ENCODE peak calls at places on chromosomes 3 and 15, in four cellular contexts. C is stimulated activated CD4-positive, alpha-beta T cell treated with anti-CD3 and anti-CD28 coated beads, TNF-alpha, amount 100 ng/mL, for 1 hour; U is Panc1; A is cardiac fibroblast. N is an unnamed sample.

GRCh38 chr3:7929319-7929889 is 572.2 kb upstream of the LMCD1 start:
- DNase-seq in C (no peak), U (no peak), A (no peak), N (no peak)

GRCh38 chr3:49869525-49870126 is at the start of gene CAMKV:
- DNase-seq in U (no peak), A (no peak), C (no peak), N (no peak)

GRCh38 chr15:67744331-67745058 is 80.8 kb upstream of the SKOR1 start:
- DNase-seq in A (peak), U (no peak), C (no peak), N (no peak)

GRCh38 chr3:46852329-46852720 is 10.9 kb downstream of the MYL3 start:
- DNase-seq in A (no peak), U (no peak), C (no peak), N (no peak)

GRCh38 chr15:35753486-35753885 is 207.5 kb upstream of the DPH6 start:
- DNase-seq in C (no peak), U (no peak), A (peak), N (no peak)

GRCh38 chr15:51144021-51144532 is 49.4 kb upstream of the TNFAIP8L3 start:
- DNase-seq in A (peak), C (no peak), U (no peak), N (no peak)

GRCh38 chr15:79431636-79432344 is at the start of gene MINAR1:
- DNase-seq in C (no peak), A (peak), U (no peak), N (no peak)

GRCh38 chr15:81023483-81024264 is 23.0 kb downstream of the TLNRD1 start:
- DNase-seq in U (no peak), C (no peak), A (peak), N (no peak)

GRCh38 chr3:167671878-167672427 is 18.2 kb upstream of the WDR49 start:
- DNase-seq in A (no peak), C (no peak), U (no peak), N (no peak)

GRCh38 chr3:57397175-57398026 is 104.9 kb upstream of the ASB14 start:
- DNase-seq in A (peak), C (peak), U (peak), N (peak)

GRCh38 chr3:189701934-189702693 is 70.9 kb downstream of the TP63 start:
- DNase-seq in C (no peak), U (no peak), A (no peak), N (no peak)

GRCh38 chr3:9689757-9690156 is 13.9 kb upstream of the CPNE9 start:
- DNase-seq in C (no peak), U (no peak), A (no peak), N (no peak)

GRCh38 chr3:16502347-16502908 is 11.1 kb downstream of the RFTN1 start:
- DNase-seq in U (no peak), C (no peak), A (no peak), N (no peak)

GRCh38 chr3:188923671-188924070 is 248.1 kb upstream of the TPRG1 start:
- DNase-seq in A (no peak), U (no peak), C (no peak), N (no peak)

GRCh38 chr3:16765661-16766060 is 119.1 kb upstream of the PLCL2 start:
- DNase-seq in C (no peak), A (no peak), U (no peak), N (no peak)

GRCh38 chr3:123792473-123793201 is 91.5 kb downstream of the MYLK start:
- DNase-seq in U (no peak), C (no peak), A (peak), N (no peak)

GRCh38 chr3:112888388-112889085 is 41.9 kb upstream of the CD200R1L start:
- DNase-seq in C (no peak), A (no peak), U (no peak), N (no peak)

GRCh38 chr15:67863442-67863987 is 23.7 kb upstream of the RNU6-1 start:
- DNase-seq in A (peak), C (no peak), U (no peak), N (peak)

GRCh38 chr3:189781384-189781783 is 150.2 kb downstream of the TP63 start:
- DNase-seq in U (no peak), C (no peak), A (no peak), N (no peak)